ENCODE peak calls at places on chromosomes 4 and X, in six cellular contexts. One of them, this sample, is unnamed.

GRCh38 chrX:151973851-151974335 is 583 bp downstream of the GABRE start:
- DNase-seq in ovary: no peak
- DNase-seq in astrocyte of the cerebellum: no peak
- DNase-seq in colonic mucosa: peak; percentile 32
- DNase-seq in esophagus squamous epithelium: no peak
- DNase-seq in upper lobe of right lung: peak; percentile 74
- DNase-seq in this sample: no peak

GRCh38 chrX:50747471-50747900 is 66.5 kb downstream of the SHROOM4 start:
- DNase-seq in ovary: no peak
- DNase-seq in astrocyte of the cerebellum: no peak
- DNase-seq in colonic mucosa: no peak
- DNase-seq in esophagus squamous epithelium: no peak
- DNase-seq in upper lobe of right lung: no peak
- DNase-seq in this sample: no peak

GRCh38 chr4:3797831-3798500 is 31.8 kb downstream of the ADRA2C start:
- DNase-seq in ovary: no peak
- DNase-seq in astrocyte of the cerebellum: no peak
- DNase-seq in colonic mucosa: no peak
- DNase-seq in esophagus squamous epithelium: no peak
- DNase-seq in upper lobe of right lung: no peak
- DNase-seq in this sample: peak; percentile 88

GRCh38 chr4:68218044-68218443 is 27.4 kb downstream of the TMPRSS11B start:
- DNase-seq in ovary: no peak
- DNase-seq in astrocyte of the cerebellum: no peak
- DNase-seq in colonic mucosa: no peak
- DNase-seq in esophagus squamous epithelium: no peak
- DNase-seq in upper lobe of right lung: no peak
- DNase-seq in this sample: no peak

GRCh38 chr4:65668201-65669007 is 1.9 kb downstream of the EPHA5 start:
- DNase-seq in ovary: peak; percentile 33
- DNase-seq in astrocyte of the cerebellum: peak; percentile 24
- DNase-seq in colonic mucosa: no peak
- DNase-seq in esophagus squamous epithelium: no peak
- DNase-seq in upper lobe of right lung: peak; percentile 50
- DNase-seq in this sample: peak; percentile 75

GRCh38 chrX:50903387-50904027 is 7.0 kb upstream of the BMP15 start:
- DNase-seq in ovary: no peak
- DNase-seq in astrocyte of the cerebellum: peak; percentile 22
- DNase-seq in colonic mucosa: peak; percentile 30
- DNase-seq in esophagus squamous epithelium: no peak
- DNase-seq in upper lobe of right lung: no peak
- DNase-seq in this sample: no peak

GRCh38 chr4:68372588-68372987 is 22.7 kb upstream of the YTHDC1 start:
- DNase-seq in ovary: no peak
- DNase-seq in astrocyte of the cerebellum: no peak
- DNase-seq in colonic mucosa: no peak
- DNase-seq in esophagus squamous epithelium: no peak
- DNase-seq in upper lobe of right lung: no peak
- DNase-seq in this sample: no peak

GRCh38 chr4:88963817-88964216 is 93.2 kb downstream of the FAM13A start:
- DNase-seq in ovary: no peak
- DNase-seq in astrocyte of the cerebellum: no peak
- DNase-seq in colonic mucosa: no peak
- DNase-seq in esophagus squamous epithelium: no peak
- DNase-seq in upper lobe of right lung: no peak
- DNase-seq in this sample: no peak

GRCh38 chrX:130024127-130024526 is 41.7 kb downstream of the BCORL1 start:
- DNase-seq in ovary: peak; percentile 59
- DNase-seq in astrocyte of the cerebellum: no peak
- DNase-seq in colonic mucosa: peak; percentile 83
- DNase-seq in esophagus squamous epithelium: peak; percentile 27
- DNase-seq in upper lobe of right lung: peak; percentile 86
- DNase-seq in this sample: no peak

GRCh38 chr4:26139310-26139924 is 181.4 kb upstream of the RBPJ start:
- DNase-seq in ovary: no peak
- DNase-seq in astrocyte of the cerebellum: no peak
- DNase-seq in colonic mucosa: no peak
- DNase-seq in esophagus squamous epithelium: no peak
- DNase-seq in upper lobe of right lung: no peak
- DNase-seq in this sample: no peak

GRCh38 chr4:121656269-121656641 is 40.5 kb downstream of the ANXA5 start:
- DNase-seq in ovary: peak; percentile 48
- DNase-seq in astrocyte of the cerebellum: peak; percentile 59
- DNase-seq in colonic mucosa: no peak
- DNase-seq in esophagus squamous epithelium: no peak
- DNase-seq in upper lobe of right lung: no peak
- DNase-seq in this sample: no peak

GRCh38 chr4:52748432-52748831 is 2.8 kb downstream of the ERVMER34-1 start:
- DNase-seq in ovary: no peak
- DNase-seq in astrocyte of the cerebellum: no peak
- DNase-seq in colonic mucosa: no peak
- DNase-seq in esophagus squamous epithelium: no peak
- DNase-seq in upper lobe of right lung: no peak
- DNase-seq in this sample: no peak

GRCh38 chr4:144646523-144647094 is 653 bp downstream of the HHIP start:
- DNase-seq in ovary: peak; percentile 43
- DNase-seq in astrocyte of the cerebellum: no peak
- DNase-seq in colonic mucosa: no peak
- DNase-seq in esophagus squamous epithelium: no peak
- DNase-seq in upper lobe of right lung: no peak
- DNase-seq in this sample: no peak

GRCh38 chr4:152304220-152304619 is 231.7 kb downstream of the FBXW7 start:
- DNase-seq in ovary: no peak
- DNase-seq in astrocyte of the cerebellum: no peak
- DNase-seq in colonic mucosa: no peak
- DNase-seq in esophagus squamous epithelium: no peak
- DNase-seq in upper lobe of right lung: no peak
- DNase-seq in this sample: no peak

GRCh38 chr4:142845293-142846070 is 619 bp downstream of the INPP4B start:
- DNase-seq in ovary: peak; percentile 61
- DNase-seq in astrocyte of the cerebellum: no peak
- DNase-seq in colonic mucosa: peak; percentile 27
- DNase-seq in esophagus squamous epithelium: no peak
- DNase-seq in upper lobe of right lung: peak; percentile 59
- DNase-seq in this sample: peak; percentile 86

GRCh38 chr4:174522183-174523002 is at the start of gene HPGD:
- DNase-seq in ovary: peak; percentile 28
- DNase-seq in astrocyte of the cerebellum: no peak
- DNase-seq in colonic mucosa: peak; percentile 78
- DNase-seq in esophagus squamous epithelium: no peak
- DNase-seq in upper lobe of right lung: peak; percentile 92
- DNase-seq in this sample: no peak

GRCh38 chrX:101229155-101229554 is 9.6 kb downstream of the DRP2 start:
- DNase-seq in ovary: no peak
- DNase-seq in astrocyte of the cerebellum: peak; percentile 24
- DNase-seq in colonic mucosa: no peak
- DNase-seq in esophagus squamous epithelium: no peak
- DNase-seq in upper lobe of right lung: no peak
- DNase-seq in this sample: no peak

GRCh38 chrX:150566734-150567182 is 1.7 kb upstream of the MTM1 start:
- DNase-seq in ovary: no peak
- DNase-seq in astrocyte of the cerebellum: no peak
- DNase-seq in colonic mucosa: no peak
- DNase-seq in esophagus squamous epithelium: no peak
- DNase-seq in upper lobe of right lung: no peak
- DNase-seq in this sample: no peak

GRCh38 chr4:96093563-96093962 is 253.7 kb downstream of the PDHA2 start:
- DNase-seq in ovary: no peak
- DNase-seq in astrocyte of the cerebellum: no peak
- DNase-seq in colonic mucosa: no peak
- DNase-seq in esophagus squamous epithelium: no peak
- DNase-seq in upper lobe of right lung: no peak
- DNase-seq in this sample: no peak

GRCh38 chr4:74374561-74375327 is 9.8 kb downstream of the EREG start:
- DNase-seq in ovary: no peak
- DNase-seq in astrocyte of the cerebellum: no peak
- DNase-seq in colonic mucosa: peak; percentile 53
- DNase-seq in esophagus squamous epithelium: no peak
- DNase-seq in upper lobe of right lung: peak; percentile 89
- DNase-seq in this sample: no peak

GRCh38 chrX:46710425-46710824 is 48.5 kb downstream of the SLC9A7 start:
- DNase-seq in ovary: no peak
- DNase-seq in astrocyte of the cerebellum: no peak
- DNase-seq in colonic mucosa: no peak
- DNase-seq in esophagus squamous epithelium: no peak
- DNase-seq in upper lobe of right lung: no peak
- DNase-seq in this sample: no peak

GRCh38 chrX:6383911-6384310 is 151.0 kb downstream of the VCX3A start:
- DNase-seq in ovary: no peak
- DNase-seq in astrocyte of the cerebellum: no peak
- DNase-seq in colonic mucosa: no peak
- DNase-seq in esophagus squamous epithelium: no peak
- DNase-seq in upper lobe of right lung: no peak
- DNase-seq in this sample: no peak

GRCh38 chr4:26522478-26522877 is 32.2 kb upstream of the CCKAR start:
- DNase-seq in ovary: no peak
- DNase-seq in astrocyte of the cerebellum: peak; percentile 48
- DNase-seq in colonic mucosa: no peak
- DNase-seq in esophagus squamous epithelium: no peak
- DNase-seq in upper lobe of right lung: no peak
- DNase-seq in this sample: no peak

GRCh38 chr4:73620115-73620792 is at the start of gene RASSF6:
- DNase-seq in ovary: peak; percentile 46
- DNase-seq in astrocyte of the cerebellum: no peak
- DNase-seq in colonic mucosa: peak; percentile 90
- DNase-seq in esophagus squamous epithelium: no peak
- DNase-seq in upper lobe of right lung: peak; percentile 93
- DNase-seq in this sample: no peak

GRCh38 chr4:5370286-5370685 is 319.0 kb downstream of the STK32B start:
- DNase-seq in ovary: no peak
- DNase-seq in astrocyte of the cerebellum: no peak
- DNase-seq in colonic mucosa: no peak
- DNase-seq in esophagus squamous epithelium: no peak
- DNase-seq in upper lobe of right lung: no peak
- DNase-seq in this sample: no peak

GRCh38 chrX:68139791-68140190 is 293.5 kb downstream of the OPHN1 start:
- DNase-seq in ovary: no peak
- DNase-seq in astrocyte of the cerebellum: no peak
- DNase-seq in colonic mucosa: no peak
- DNase-seq in esophagus squamous epithelium: no peak
- DNase-seq in upper lobe of right lung: no peak
- DNase-seq in this sample: no peak

GRCh38 chr4:64326507-64326906 is 82.7 kb downstream of the TECRL start:
- DNase-seq in ovary: no peak
- DNase-seq in astrocyte of the cerebellum: no peak
- DNase-seq in colonic mucosa: no peak
- DNase-seq in esophagus squamous epithelium: no peak
- DNase-seq in upper lobe of right lung: no peak
- DNase-seq in this sample: no peak

GRCh38 chr4:64327237-64327636 is 82.0 kb downstream of the TECRL start:
- DNase-seq in ovary: no peak
- DNase-seq in astrocyte of the cerebellum: no peak
- DNase-seq in colonic mucosa: no peak
- DNase-seq in esophagus squamous epithelium: no peak
- DNase-seq in upper lobe of right lung: no peak
- DNase-seq in this sample: no peak

GRCh38 chr4:64334964-64335363 is 74.3 kb downstream of the TECRL start:
- DNase-seq in ovary: no peak
- DNase-seq in astrocyte of the cerebellum: no peak
- DNase-seq in colonic mucosa: no peak
- DNase-seq in esophagus squamous epithelium: no peak
- DNase-seq in upper lobe of right lung: no peak
- DNase-seq in this sample: no peak

DNA sequence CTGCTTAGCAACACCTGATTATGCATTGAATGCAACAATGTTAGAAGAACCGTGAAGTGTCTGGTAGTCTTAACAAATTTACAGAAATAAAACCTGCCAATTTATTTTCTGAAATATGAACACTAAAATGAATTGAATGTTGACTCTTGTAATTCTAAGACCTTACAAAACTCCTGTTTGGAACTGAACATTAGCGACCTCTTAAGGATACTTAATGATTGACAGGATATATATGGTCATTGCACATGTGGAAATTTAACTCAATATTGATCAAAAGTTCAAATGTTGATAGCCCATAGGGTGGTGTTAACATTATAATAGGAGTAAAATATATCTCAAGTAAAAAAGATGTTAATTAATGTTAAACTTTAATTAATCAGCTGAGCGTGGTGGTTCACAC is 79.1 kb downstream of the TECRL start:
- DNase-seq in ovary: no peak
- DNase-seq in astrocyte of the cerebellum: no peak
- DNase-seq in colonic mucosa: no peak
- DNase-seq in esophagus squamous epithelium: no peak
- DNase-seq in upper lobe of right lung: no peak
- DNase-seq in this sample: no peak
- TF ChIP-seq CTCF in ovary: no peak
- TF ChIP-seq CTCF in astrocyte of the cerebellum: no peak
- TF ChIP-seq CTCF in colonic mucosa: no peak
- TF ChIP-seq CTCF in esophagus squamous epithelium: no peak
- TF ChIP-seq CTCF in upper lobe of right lung: no peak
- TF ChIP-seq CTCF in this sample: no peak

DNA sequence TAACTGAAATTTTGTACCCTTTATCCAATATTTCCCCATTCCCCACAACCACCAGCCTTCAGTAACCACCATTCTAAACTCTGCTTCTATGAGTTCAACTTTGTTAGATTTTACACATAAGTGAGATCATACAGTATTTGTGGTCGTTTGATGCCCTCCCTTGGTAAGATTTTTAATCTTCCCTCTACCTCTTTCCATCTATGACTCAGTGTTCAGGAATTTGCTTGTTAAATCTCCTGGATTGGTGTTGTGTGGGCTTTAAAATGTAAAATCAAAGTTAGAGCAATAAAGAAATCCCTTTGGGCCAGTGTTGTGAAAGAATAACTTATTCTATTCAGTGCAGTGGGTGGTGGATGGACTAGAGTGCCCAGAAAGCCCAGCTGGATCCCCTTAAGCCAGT is 37.4 kb downstream of the SLC16A2 start:
- DNase-seq in ovary: no peak
- DNase-seq in astrocyte of the cerebellum: peak; percentile 69
- DNase-seq in colonic mucosa: no peak
- DNase-seq in esophagus squamous epithelium: no peak
- DNase-seq in upper lobe of right lung: no peak
- DNase-seq in this sample: no peak
- TF ChIP-seq CTCF in ovary: no peak
- TF ChIP-seq CTCF in astrocyte of the cerebellum: no peak
- TF ChIP-seq CTCF in colonic mucosa: no peak
- TF ChIP-seq CTCF in esophagus squamous epithelium: no peak
- TF ChIP-seq CTCF in upper lobe of right lung: no peak
- TF ChIP-seq CTCF in this sample: peak; percentile 60

DNA sequence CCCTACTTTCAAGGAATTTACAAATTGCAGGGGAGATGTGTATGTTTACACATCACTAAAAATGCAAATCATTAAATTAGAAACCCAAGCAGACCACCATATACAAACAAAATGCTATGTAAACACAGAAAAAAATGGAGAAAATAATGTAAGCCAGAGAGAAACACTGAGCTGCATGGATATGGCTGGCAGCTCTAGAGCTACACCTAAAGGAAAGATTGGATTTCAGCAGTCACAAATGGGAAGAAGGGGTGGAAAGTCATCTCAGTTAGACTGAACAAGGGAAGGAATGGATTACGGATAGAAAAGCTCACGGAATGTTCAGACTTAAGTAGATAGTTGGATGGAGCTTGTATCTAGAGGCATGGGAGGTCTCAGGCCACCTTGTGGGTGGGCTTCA is 186.3 kb downstream of the MOSPD2 start:
- DNase-seq in ovary: no peak
- DNase-seq in astrocyte of the cerebellum: no peak
- DNase-seq in colonic mucosa: no peak
- DNase-seq in esophagus squamous epithelium: no peak
- DNase-seq in upper lobe of right lung: no peak
- DNase-seq in this sample: no peak
- TF ChIP-seq CTCF in ovary: no peak
- TF ChIP-seq CTCF in astrocyte of the cerebellum: peak; percentile 18
- TF ChIP-seq CTCF in colonic mucosa: no peak
- TF ChIP-seq CTCF in esophagus squamous epithelium: no peak
- TF ChIP-seq CTCF in upper lobe of right lung: no peak
- TF ChIP-seq CTCF in this sample: peak; percentile 69

GRCh38 chrX:143788265-143788664 is 67.7 kb upstream of the SPANXN2 start:
- DNase-seq in ovary: no peak
- DNase-seq in astrocyte of the cerebellum: no peak
- DNase-seq in colonic mucosa: no peak
- DNase-seq in esophagus squamous epithelium: no peak
- DNase-seq in upper lobe of right lung: no peak
- DNase-seq in this sample: no peak
- TF ChIP-seq CTCF in ovary: no peak
- TF ChIP-seq CTCF in astrocyte of the cerebellum: peak; percentile 22
- TF ChIP-seq CTCF in colonic mucosa: no peak
- TF ChIP-seq CTCF in esophagus squamous epithelium: no peak
- TF ChIP-seq CTCF in upper lobe of right lung: peak; percentile 23
- TF ChIP-seq CTCF in this sample: peak; percentile 75